ENCODE peak calls at places on chromosomes 2 and 18, in seven cellular contexts. Y is nephron progenitor cell, O is neural progenitor cell, P is right atrium auricular region, V is mucosa of descending colon, K is upper lobe of right lung, D is tibial artery. Q is an unnamed sample.
A peak's percentile ranks its signal among the peaks of the same experiment; 100 is the strongest.

GRCh38 chr2:106956879-106957278 is 70.9 kb upstream of the ST6GAL2 start:
- DNase-seq in D (no peak), K (no peak), O (no peak), V (no peak), Y (no peak), P (no peak), Q (no peak)

GRCh38 chr2:217858519-217859466 is 144.0 kb downstream of the TNS1 start:
- DNase-seq in V (no peak), Y (peak; percentile 80), P (peak; percentile 95), O (peak; percentile 75), K (no peak), D (peak; percentile 96), Q (peak; percentile 83)

GRCh38 chr2:222456479-222457077 is 32.2 kb downstream of the SGPP2 start:
- DNase-seq in O (no peak), P (no peak), K (no peak), D (no peak), Y (no peak), V (no peak), Q (no peak)

GRCh38 chr2:46446871-46447568 is 32.3 kb upstream of the TMEM247 start:
- DNase-seq in D (no peak), K (no peak), P (no peak), Y (no peak), V (no peak), O (no peak), Q (no peak)

GRCh38 chr2:121160366-121160765 is 124.6 kb downstream of the TFCP2L1 start:
- DNase-seq in D (no peak), Y (no peak), K (no peak), P (no peak), V (no peak), O (no peak), Q (no peak)

GRCh38 chr2:137228566-137228965 is 463.2 kb downstream of the THSD7B start:
- DNase-seq in Y (no peak), K (no peak), D (no peak), P (no peak), V (no peak), O (no peak), Q (no peak)

GRCh38 chr2:118940486-118941120 is 1.4 kb upstream of the MARCO start:
- DNase-seq in P (no peak), V (no peak), Y (no peak), O (no peak), K (peak; percentile 74), D (peak; percentile 72), Q (no peak)

GRCh38 chr2:46979611-46980010 is 64.0 kb upstream of the MCFD2 start:
- DNase-seq in K (no peak), O (no peak), V (no peak), P (no peak), Y (no peak), D (no peak), Q (no peak)

GRCh38 chr2:25194576-25195122 is 26.3 kb upstream of the POMC start:
- DNase-seq in D (no peak), Y (no peak), V (no peak), O (peak; percentile 42), P (no peak), K (peak; percentile 35), Q (no peak)

GRCh38 chr2:25198209-25198525 is 29.8 kb upstream of the POMC start:
- DNase-seq in O (no peak), P (no peak), D (no peak), Y (no peak), K (no peak), V (no peak), Q (no peak)

GRCh38 chr2:25201265-25201664 is 32.9 kb upstream of the POMC start:
- DNase-seq in D (no peak), P (no peak), V (no peak), Y (no peak), O (peak; percentile 54), K (no peak), Q (no peak)

GRCh38 chr2:25201794-25202193 is 33.4 kb upstream of the POMC start:
- DNase-seq in P (no peak), D (no peak), Y (no peak), O (no peak), K (no peak), V (no peak), Q (no peak)

DNA sequence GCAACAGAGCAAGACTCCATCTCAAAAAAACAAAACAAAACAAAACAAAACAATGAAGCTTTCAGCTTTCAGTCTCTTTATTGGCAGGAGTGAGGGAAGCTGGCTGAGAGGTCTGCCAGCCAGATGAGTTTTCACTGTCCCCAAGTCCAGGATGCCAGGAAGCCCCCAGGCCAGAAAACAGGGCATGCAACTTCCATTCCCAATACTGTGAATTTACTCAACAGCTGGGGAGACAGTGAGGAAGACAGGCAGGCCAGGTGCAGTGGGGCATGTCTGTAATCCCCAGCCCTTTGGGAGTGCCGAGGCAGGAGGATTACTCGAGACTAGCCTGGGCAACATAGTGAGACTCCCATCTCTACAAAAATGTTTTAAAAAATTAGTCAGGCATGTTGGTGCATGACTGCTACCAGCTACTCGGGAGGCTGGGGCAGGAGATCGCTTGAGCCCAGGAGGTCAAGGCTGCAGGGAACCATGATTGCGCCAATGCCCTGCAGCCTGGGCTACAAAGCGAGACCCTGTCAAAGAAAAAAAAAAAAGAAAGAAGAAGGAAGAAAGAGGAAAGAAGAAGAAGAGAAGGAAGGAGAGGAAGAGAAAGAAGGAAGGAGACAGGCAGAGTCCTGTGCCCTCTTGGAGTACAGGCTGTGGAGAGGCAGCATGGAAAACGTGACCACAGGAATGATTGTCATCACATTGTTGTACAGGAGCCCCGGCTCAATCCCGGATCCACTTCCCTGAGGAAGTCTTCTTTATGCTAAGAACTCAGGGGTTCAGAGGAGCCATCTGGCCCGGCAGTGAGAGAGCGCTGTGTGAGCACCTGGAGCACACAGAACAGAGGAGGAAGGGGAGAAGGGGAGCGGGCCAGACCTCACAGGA is 29.2 kb upstream of the POMC start:
- DNase-seq in O (no peak), K (peak; percentile 35), Y (no peak), P (no peak), D (no peak), V (no peak), Q (no peak)
- TF ChIP-seq CTCF in O (no peak), K (no peak), Y (no peak), P (no peak), D (no peak), V (no peak), Q (no peak)

GRCh38 chr2:226251661-226252060 is 548.0 kb downstream of the IRS1 start:
- DNase-seq in Y (no peak), D (no peak), K (no peak), V (no peak), P (no peak), O (no peak), Q (no peak)

DNA sequence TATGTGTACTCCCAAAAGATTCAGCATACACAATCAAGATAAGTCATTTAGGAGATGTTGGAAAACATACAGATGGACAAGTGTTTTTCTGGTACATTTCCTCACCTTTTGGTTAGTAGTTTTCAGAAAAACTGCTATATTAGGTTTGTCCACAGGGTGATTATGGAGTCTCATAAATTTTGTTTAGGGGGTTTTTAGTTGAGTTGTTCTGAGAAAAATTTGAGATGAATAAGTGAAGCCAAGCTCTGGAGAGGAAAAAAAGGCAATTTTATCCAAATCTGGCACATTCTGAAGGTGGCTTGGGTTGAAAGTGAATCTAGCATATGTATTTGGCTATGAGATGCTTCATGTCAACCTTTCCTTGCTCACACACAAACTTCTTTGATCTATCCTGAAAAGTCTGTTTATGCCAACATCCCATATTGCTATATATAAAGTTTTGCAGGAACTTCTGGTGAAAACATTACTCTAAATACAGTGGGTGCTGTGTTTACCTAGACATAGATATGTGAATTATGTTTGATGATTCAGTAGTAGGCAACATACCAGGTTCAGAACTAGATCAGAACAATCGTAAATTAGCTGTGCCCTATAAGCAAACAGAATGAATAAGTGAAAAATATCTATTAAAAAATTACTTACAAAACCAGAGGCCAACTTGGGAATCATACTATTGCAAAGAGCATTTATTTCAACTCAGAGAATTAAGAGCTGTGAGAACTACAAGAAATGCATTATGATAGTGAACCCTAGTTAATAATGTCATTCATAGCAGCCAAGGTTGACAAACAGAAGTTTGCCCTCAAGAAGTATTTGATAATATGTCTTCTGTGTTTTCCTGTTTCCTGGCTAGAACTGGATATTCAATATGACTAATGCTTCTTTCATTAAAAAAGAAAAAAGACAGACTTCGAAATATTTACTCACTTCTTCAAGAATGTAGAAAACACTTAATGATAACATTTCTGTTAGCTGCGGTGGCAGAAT is 552.0 kb downstream of the IRS1 start:
- DNase-seq in P (no peak), Y (no peak), K (no peak), V (no peak), D (no peak), O (no peak), Q (no peak)
- TF ChIP-seq CTCF in P (no peak), Y (no peak), K (no peak), V (no peak), D (no peak), O (peak; percentile 4), Q (peak; percentile 59)

GRCh38 chr18:10439898-10440297 is 14.5 kb upstream of the APCDD1 start:
- DNase-seq in K (no peak), Y (no peak), D (no peak), O (no peak), P (no peak), V (no peak), Q (no peak)

GRCh38 chr18:10441472-10441871 is 13.0 kb upstream of the APCDD1 start:
- DNase-seq in O (no peak), D (no peak), P (no peak), K (no peak), Y (no peak), V (no peak), Q (no peak)

GRCh38 chr18:10440874-10441273 is 13.6 kb upstream of the APCDD1 start:
- DNase-seq in D (no peak), P (no peak), O (no peak), K (no peak), Y (no peak), V (no peak), Q (no peak)

GRCh38 chr18:10436160-10436559 is 18.3 kb upstream of the APCDD1 start:
- DNase-seq in Y (no peak), O (no peak), P (no peak), V (no peak), D (no peak), K (no peak), Q (no peak)

DNA sequence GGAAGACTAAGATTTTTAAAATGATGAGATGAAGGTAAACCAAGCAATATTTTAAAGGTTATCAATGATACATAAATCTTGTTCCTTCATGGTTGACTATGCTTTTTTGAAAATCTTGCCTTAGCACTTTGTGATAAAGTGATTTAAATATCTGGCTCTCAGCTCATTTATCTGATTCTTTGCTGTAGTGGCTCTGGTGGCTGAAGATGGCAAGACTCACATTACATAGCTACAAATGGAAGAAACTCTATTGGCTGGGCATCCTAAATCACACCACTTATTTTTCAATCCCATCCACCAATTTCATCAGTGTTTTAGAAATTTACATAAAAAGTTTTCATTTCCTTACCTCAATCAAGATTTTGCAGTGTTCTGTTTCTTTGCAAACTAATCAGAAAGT is 16.6 kb upstream of the APCDD1 start:
- DNase-seq in D (no peak), P (no peak), K (no peak), Y (no peak), V (no peak), O (no peak), Q (no peak)
- TF ChIP-seq CTCF in D (peak; percentile 45), P (no peak), K (no peak), Y (peak; percentile 46), V (no peak), O (peak; percentile 57), Q (peak; percentile 75)

GRCh38 chr2:178479275-178479616 is 846 bp upstream of the FKBP7 start:
- DNase-seq in O (no peak), K (no peak), D (no peak), P (no peak), Y (no peak), V (no peak), Q (no peak)

GRCh38 chr2:178479758-178480226 is 465 bp upstream of the PLEKHA3 start:
- DNase-seq in O (no peak), K (no peak), D (no peak), Y (no peak), P (no peak), V (no peak), Q (no peak)

GRCh38 chr2:178478102-178478441 is 328 bp downstream of the FKBP7 start:
- DNase-seq in K (no peak), Y (peak; percentile 13), D (no peak), O (peak; percentile 30), V (peak; percentile 38), P (no peak), Q (no peak)

GRCh38 chr2:178477443-178478099 is 829 bp downstream of the FKBP7 start:
- DNase-seq in P (no peak), D (no peak), Y (no peak), V (no peak), O (no peak), K (no peak), Q (no peak)

DNA sequence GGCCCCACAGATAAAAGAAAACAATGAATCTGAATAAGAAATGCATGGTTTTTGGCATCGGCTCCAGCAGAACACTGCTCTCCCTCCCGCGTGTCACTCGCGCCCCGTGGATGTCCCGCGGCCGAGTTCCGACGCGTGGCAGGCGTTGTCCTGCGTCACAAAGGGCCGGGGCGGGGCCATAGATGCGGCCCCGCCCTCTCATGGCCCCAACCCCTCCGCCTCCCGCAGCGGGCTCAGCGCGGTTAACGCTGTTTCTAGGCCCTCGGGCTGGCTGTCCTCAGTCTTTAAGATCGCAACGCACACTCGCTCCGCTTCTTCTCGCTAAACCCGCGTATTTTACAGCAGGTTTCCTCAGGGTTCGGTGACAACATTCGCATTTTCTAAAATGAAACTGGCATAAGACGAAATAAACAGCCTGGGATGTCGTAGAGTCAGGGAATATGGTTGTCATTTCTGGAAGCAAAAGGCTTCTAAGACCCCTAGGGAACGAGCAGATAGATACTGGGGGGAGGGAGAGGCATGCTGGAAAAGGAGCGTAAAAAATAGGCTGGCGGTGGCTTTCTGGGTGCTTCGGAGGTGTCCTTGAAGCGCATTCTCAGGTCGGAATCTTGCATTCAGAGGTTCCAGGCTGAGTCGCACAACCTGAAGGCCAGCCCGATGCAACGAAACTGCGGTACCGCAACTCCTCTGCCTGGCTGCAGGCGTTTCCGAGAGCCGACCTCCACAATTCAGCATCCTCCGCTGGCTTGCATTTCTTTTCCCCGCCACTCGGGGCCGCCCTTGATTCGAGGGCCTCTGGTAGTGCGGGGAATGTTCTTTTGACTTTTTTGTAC is at the start of gene FKBP7:
- DNase-seq in D (peak; percentile 94), Y (peak; percentile 84), V (peak; percentile 91), O (peak; percentile 94), P (peak; percentile 89), K (peak; percentile 93), Q (peak; percentile 85)
- TF ChIP-seq CTCF in D (no peak), Y (peak; percentile 54), V (peak; percentile 83), O (peak; percentile 66), P (peak; percentile 83), K (peak; percentile 80), Q (peak; percentile 76)